ENCODE peak calls at places on chromosomes 5 and 9, in nine cellular contexts. P is AG04449, Z is left lung, S is bronchial epithelial cell, O is upper lobe of right lung, C is fibroblast of lung, X is ovary, J is lung, B is IMR-90. W is an unnamed sample.

GRCh38 chr9:91037511-91038482 is 236.2 kb downstream of the SYK start:
- DNase-seq in P (no peak), Z (peak; percentile 73), S (peak; percentile 41), O (no peak), C (peak; percentile 96), X (peak; percentile 77), J (peak; percentile 64), B (peak; percentile 93), W (no peak)

GRCh38 chr9:135512241-135512603 is 9.0 kb upstream of the LCN1 start:
- DNase-seq in P (no peak), Z (no peak), S (no peak), O (no peak), C (no peak), X (no peak), J (no peak), B (no peak), W (no peak)

GRCh38 chr5:154654484-154655375 is 100.4 kb upstream of the LARP1 start:
- DNase-seq in P (no peak), Z (no peak), S (no peak), O (peak; percentile 13), C (no peak), X (no peak), J (no peak), B (no peak), W (no peak)

GRCh38 chr9:137619240-137620090 is 660 bp downstream of the EHMT1 start:
- DNase-seq in P (no peak), Z (peak; percentile 42), S (no peak), O (peak; percentile 74), C (peak; percentile 55), X (peak; percentile 59), J (peak; percentile 48), B (peak; percentile 36), W (peak; percentile 42)

GRCh38 chr9:109408759-109409462 is 88.1 kb upstream of the EPB41L4B start:
- DNase-seq in P (no peak), Z (no peak), S (no peak), O (no peak), C (no peak), X (no peak), J (peak; percentile 38), B (peak; percentile 42), W (no peak)

GRCh38 chr9:74920944-74921626 is 31.6 kb downstream of the C9orf40 start:
- DNase-seq in P (no peak), Z (no peak), S (peak; percentile 45), O (no peak), C (no peak), X (no peak), J (no peak), B (no peak), W (no peak)

GRCh38 chr9:38079410-38080105 is 10.5 kb upstream of the SHB start:
- DNase-seq in P (no peak), Z (peak; percentile 77), S (no peak), O (no peak), C (peak; percentile 24), X (no peak), J (peak; percentile 38), B (peak; percentile 48), W (no peak)

GRCh38 chr9:212265-212664 is 2.4 kb upstream of the DOCK8 start:
- DNase-seq in P (no peak), Z (no peak), S (no peak), O (no peak), C (no peak), X (no peak), J (no peak), B (no peak), W (no peak)

GRCh38 chr9:131407717-131408195 is 13.9 kb downstream of the PRRC2B start:
- DNase-seq in P (no peak), Z (peak; percentile 57), S (peak; percentile 71), O (peak; percentile 72), C (no peak), X (peak; percentile 64), J (peak; percentile 56), B (no peak), W (no peak)

GRCh38 chr5:154756203-154756870 is 1.2 kb downstream of the LARP1 start:
- DNase-seq in P (no peak), Z (peak; percentile 54), S (no peak), O (peak; percentile 83), C (no peak), X (peak; percentile 72), J (peak; percentile 57), B (no peak), W (peak; percentile 48)

GRCh38 chr5:26009742-26010141 is 1028.6 kb downstream of the CDH9 start:
- DNase-seq in P (no peak), Z (no peak), S (no peak), O (no peak), C (no peak), X (no peak), J (no peak), B (no peak), W (no peak)

GRCh38 chr5:169637085-169637855 is at the start of gene DOCK2:
- DNase-seq in P (no peak), Z (peak; percentile 81), S (no peak), O (peak; percentile 87), C (no peak), X (no peak), J (peak; percentile 66), B (no peak), W (peak; percentile 76)

DNA sequence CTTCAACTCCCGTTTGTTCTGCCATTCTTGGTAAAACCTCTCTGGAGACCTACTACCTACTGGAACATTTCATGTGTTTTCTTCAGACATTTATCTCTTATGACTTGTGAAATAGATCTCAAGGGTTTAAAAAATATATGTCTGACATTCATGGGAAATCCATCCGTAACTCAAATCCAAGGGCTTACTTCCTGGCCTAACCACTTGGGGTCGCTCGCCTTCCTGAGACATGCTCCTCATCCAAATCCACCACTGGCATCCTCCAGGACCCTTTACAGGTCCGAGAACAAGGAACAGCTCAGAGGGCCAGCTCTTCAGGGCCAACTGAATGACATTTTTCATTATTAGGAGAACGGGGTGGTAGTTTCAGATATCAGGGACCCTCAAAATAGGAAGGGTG is 235.1 kb upstream of the TUT7 start:
- DNase-seq in P (no peak), Z (no peak), S (no peak), O (no peak), C (no peak), X (no peak), J (no peak), B (no peak), W (no peak)
- TF ChIP-seq CTCF in P (no peak), Z (no peak), S (no peak), O (no peak), C (no peak), X (no peak), J (no peak), B (no peak), W (no peak)

DNA sequence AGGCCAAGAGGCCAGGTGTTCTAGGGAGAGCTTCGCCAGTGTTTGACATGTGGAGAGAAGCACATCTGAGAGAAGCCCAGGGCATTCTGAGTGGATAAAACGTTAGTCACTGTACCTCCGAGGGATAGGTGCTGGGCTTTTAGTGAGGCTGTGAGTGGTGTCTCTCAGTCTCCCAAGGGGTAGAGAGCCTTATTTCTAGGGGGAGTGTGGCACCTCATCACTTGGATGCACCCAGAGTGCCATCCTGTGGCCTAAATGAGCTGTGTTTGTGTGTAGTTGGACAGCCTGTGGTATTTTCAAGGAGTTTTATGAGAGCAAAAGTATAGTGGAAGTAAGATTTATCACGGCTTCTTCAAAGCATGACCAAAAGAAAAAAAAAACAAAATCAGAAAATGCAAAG is 1046.9 kb upstream of the WWC1 start:
- DNase-seq in P (no peak), Z (no peak), S (no peak), O (no peak), C (peak; percentile 52), X (no peak), J (no peak), B (no peak), W (no peak)
- TF ChIP-seq CTCF in P (peak; percentile 58), Z (no peak), S (no peak), O (no peak), C (no peak), X (no peak), J (no peak), B (peak; percentile 28), W (no peak)

DNA sequence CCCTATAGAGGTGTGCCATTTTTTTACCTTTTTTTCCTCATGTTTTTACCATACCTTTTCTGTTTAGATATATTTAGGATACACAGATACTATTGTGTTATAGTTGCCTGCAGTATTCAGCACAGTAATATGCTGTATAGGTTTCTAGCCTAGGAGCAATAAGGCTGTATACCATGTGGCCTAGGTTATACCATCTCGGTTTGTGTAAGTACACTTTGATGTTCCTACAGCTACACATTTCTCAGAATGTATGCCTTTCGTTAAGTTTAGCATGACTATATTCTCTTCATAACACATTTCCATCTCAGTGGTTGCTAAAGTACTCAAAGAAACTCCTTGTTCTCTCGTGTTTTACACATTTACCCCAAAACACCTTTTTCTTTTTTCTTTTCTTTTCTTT is 23.0 kb downstream of the UBE2D2 start:
- DNase-seq in P (no peak), Z (no peak), S (no peak), O (no peak), C (no peak), X (no peak), J (no peak), B (no peak), W (no peak)
- TF ChIP-seq CTCF in P (no peak), Z (no peak), S (no peak), O (no peak), C (no peak), X (no peak), J (no peak), B (no peak), W (no peak)

GRCh38 chr5:160274483-160274931 is 37.9 kb downstream of the CCNJL start:
- DNase-seq in P (no peak), Z (no peak), S (no peak), O (peak; percentile 41), C (no peak), X (no peak), J (no peak), B (no peak), W (no peak)

GRCh38 chr5:160281275-160281674 is 31.1 kb downstream of the CCNJL start:
- DNase-seq in P (no peak), Z (no peak), S (no peak), O (no peak), C (no peak), X (no peak), J (no peak), B (no peak), W (no peak)

GRCh38 chr5:160280384-160281090 is 31.8 kb downstream of the CCNJL start:
- DNase-seq in P (no peak), Z (no peak), S (no peak), O (no peak), C (no peak), X (no peak), J (no peak), B (no peak), W (no peak)

GRCh38 chr5:160272889-160273288 is 39.5 kb downstream of the CCNJL start:
- DNase-seq in P (no peak), Z (no peak), S (no peak), O (no peak), C (no peak), X (no peak), J (no peak), B (no peak), W (no peak)

DNA sequence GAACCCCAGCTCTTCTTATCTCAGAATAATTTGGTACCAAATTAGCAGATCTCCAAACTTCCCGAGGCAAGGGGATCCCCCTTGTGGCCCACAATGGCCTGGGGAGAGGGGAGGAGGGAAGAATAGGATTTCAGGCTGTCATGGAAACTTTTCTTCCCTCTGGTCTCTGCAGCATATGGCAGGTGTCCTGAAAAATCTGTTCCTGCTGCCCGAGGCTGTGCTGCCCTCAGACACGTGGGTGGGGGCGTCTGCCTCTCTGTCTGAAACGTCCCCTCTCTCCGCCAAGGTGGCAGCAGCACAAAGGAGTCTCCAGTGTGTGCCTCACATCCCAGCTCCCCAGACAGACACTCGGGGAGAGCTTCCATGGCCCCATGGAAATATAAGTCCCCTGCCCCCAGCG is 34.0 kb downstream of the CCNJL start:
- DNase-seq in P (no peak), Z (no peak), S (no peak), O (no peak), C (no peak), X (no peak), J (no peak), B (no peak), W (no peak)
- TF ChIP-seq CTCF in P (no peak), Z (no peak), S (no peak), O (no peak), C (no peak), X (no peak), J (no peak), B (no peak), W (no peak)

W was measured in activated B cell treated with CpG ODN at 0.5 μM for 24 hours.